ENCODE peak calls at places on chromosomes 13 and 19, in five cellular contexts. One of them, this sample, is unnamed. For H3K4me1, the result is how much of the 10 kb centered on the place peaks cover.

GRCh38 chr13:79681069-79681468 is 200.1 kb downstream of the NDFIP2 start:
- DNase-seq in A549: no peak
- DNase-seq in effector memory CD4-positive, alpha-beta T cell: no peak
- DNase-seq in upper lobe of right lung: no peak
- DNase-seq in SJSA1: no peak
- DNase-seq in this sample: peak

GRCh38 chr13:54536112-54536511 is 1507.5 kb downstream of the OLFM4 start:
- DNase-seq in upper lobe of right lung: no peak
- DNase-seq in effector memory CD4-positive, alpha-beta T cell: no peak
- DNase-seq in SJSA1: no peak
- DNase-seq in A549: no peak
- DNase-seq in this sample: no peak

GRCh38 chr13:114237415-114238112 is 2.9 kb downstream of the CDC16 start:
- DNase-seq in SJSA1: no peak
- DNase-seq in effector memory CD4-positive, alpha-beta T cell: no peak
- DNase-seq in A549: no peak
- DNase-seq in upper lobe of right lung: no peak
- DNase-seq in this sample: no peak

GRCh38 chr13:38624822-38625221 is 62.1 kb upstream of the FREM2 start:
- DNase-seq in SJSA1: no peak
- DNase-seq in upper lobe of right lung: no peak
- DNase-seq in effector memory CD4-positive, alpha-beta T cell: no peak
- DNase-seq in A549: no peak
- DNase-seq in this sample: no peak

GRCh38 chr19:23531976-23532375 is 136.7 kb upstream of the ZNF91 start:
- DNase-seq in upper lobe of right lung: no peak
- DNase-seq in effector memory CD4-positive, alpha-beta T cell: no peak
- DNase-seq in SJSA1: no peak
- DNase-seq in A549: no peak
- DNase-seq in this sample: no peak

GRCh38 chr19:42189133-42189532 is 28.3 kb downstream of the DEDD2 start:
- DNase-seq in upper lobe of right lung: no peak
- DNase-seq in effector memory CD4-positive, alpha-beta T cell: no peak
- DNase-seq in SJSA1: no peak
- DNase-seq in A549: no peak
- DNase-seq in this sample: no peak

GRCh38 chr13:30844548-30845296 is 61.3 kb upstream of the MEDAG start:
- DNase-seq in SJSA1: no peak
- DNase-seq in upper lobe of right lung: no peak
- DNase-seq in A549: no peak
- DNase-seq in effector memory CD4-positive, alpha-beta T cell: no peak
- DNase-seq in this sample: no peak

GRCh38 chr19:35609881-35610353 is 2.6 kb upstream of the HAUS5 start:
- DNase-seq in SJSA1: no peak
- DNase-seq in effector memory CD4-positive, alpha-beta T cell: no peak
- DNase-seq in upper lobe of right lung: no peak
- DNase-seq in A549: no peak
- DNase-seq in this sample: no peak

GRCh38 chr13:23905766-23906165 is 8.5 kb upstream of the C1QTNF9B start:
- DNase-seq in effector memory CD4-positive, alpha-beta T cell: no peak
- DNase-seq in upper lobe of right lung: no peak
- DNase-seq in SJSA1: no peak
- DNase-seq in A549: no peak
- DNase-seq in this sample: no peak

GRCh38 chr19:46368116-46368515 is 21.2 kb downstream of the PPP5C start:
- DNase-seq in A549: no peak
- DNase-seq in SJSA1: no peak
- DNase-seq in upper lobe of right lung: peak
- DNase-seq in effector memory CD4-positive, alpha-beta T cell: no peak
- DNase-seq in this sample: no peak

GRCh38 chr19:16540948-16541347 is 1.3 kb downstream of the CHERP start:
- DNase-seq in A549: no peak
- DNase-seq in SJSA1: no peak
- DNase-seq in effector memory CD4-positive, alpha-beta T cell: no peak
- DNase-seq in upper lobe of right lung: no peak
- DNase-seq in this sample: no peak

GRCh38 chr13:26604784-26605183 is 47.3 kb downstream of the WASF3 start:
- DNase-seq in A549: no peak
- DNase-seq in upper lobe of right lung: no peak
- DNase-seq in SJSA1: no peak
- DNase-seq in effector memory CD4-positive, alpha-beta T cell: no peak
- DNase-seq in this sample: no peak

GRCh38 chr19:43504426-43505185 is at the start of gene PHLDB3:
- DNase-seq in effector memory CD4-positive, alpha-beta T cell: no peak
- DNase-seq in A549: no peak
- DNase-seq in SJSA1: no peak
- DNase-seq in upper lobe of right lung: peak
- DNase-seq in this sample: no peak

GRCh38 chr19:13072206-13072898 is 30.3 kb downstream of the LYL1 start:
- DNase-seq in effector memory CD4-positive, alpha-beta T cell: no peak
- DNase-seq in SJSA1: no peak
- DNase-seq in A549: no peak
- DNase-seq in upper lobe of right lung: no peak
- DNase-seq in this sample: no peak

GRCh38 chr13:49057176-49057575 is 81.5 kb downstream of the FNDC3A start:
- DNase-seq in A549: no peak
- DNase-seq in SJSA1: no peak
- DNase-seq in effector memory CD4-positive, alpha-beta T cell: no peak
- DNase-seq in upper lobe of right lung: no peak
- DNase-seq in this sample: no peak

GRCh38 chr13:39870197-39870746 is 214.8 kb downstream of the COG6 start:
- DNase-seq in A549: no peak
- DNase-seq in upper lobe of right lung: no peak
- DNase-seq in SJSA1: no peak
- DNase-seq in effector memory CD4-positive, alpha-beta T cell: no peak
- DNase-seq in this sample: no peak

GRCh38 chr13:43489168-43489730 is 297.5 kb downstream of the ENOX1 start:
- DNase-seq in effector memory CD4-positive, alpha-beta T cell: no peak
- DNase-seq in A549: no peak
- DNase-seq in upper lobe of right lung: no peak
- DNase-seq in SJSA1: no peak
- DNase-seq in this sample: no peak

GRCh38 chr13:64276232-64276631 is 2860.6 kb upstream of the PCDH20 start:
- DNase-seq in effector memory CD4-positive, alpha-beta T cell: no peak
- DNase-seq in A549: no peak
- DNase-seq in SJSA1: no peak
- DNase-seq in upper lobe of right lung: no peak
- DNase-seq in this sample: no peak

GRCh38 chr13:91406619-91407018 is 8.2 kb downstream of the GPC5 start:
- DNase-seq in A549: peak
- DNase-seq in SJSA1: peak
- DNase-seq in effector memory CD4-positive, alpha-beta T cell: no peak
- DNase-seq in upper lobe of right lung: no peak
- DNase-seq in this sample: no peak

GRCh38 chr19:45273532-45273877 is 22.4 kb downstream of the MARK4 start:
- DNase-seq in A549: no peak
- DNase-seq in SJSA1: no peak
- DNase-seq in upper lobe of right lung: no peak
- DNase-seq in effector memory CD4-positive, alpha-beta T cell: no peak
- DNase-seq in this sample: no peak

GRCh38 chr13:79869326-79869725 is 388.4 kb downstream of the NDFIP2 start:
- DNase-seq in upper lobe of right lung: no peak
- DNase-seq in effector memory CD4-positive, alpha-beta T cell: no peak
- DNase-seq in A549: no peak
- DNase-seq in SJSA1: peak
- DNase-seq in this sample: peak

GRCh38 chr19:57803594-57804325 is 11.0 kb downstream of the ZNF552 start:
- DNase-seq in SJSA1: peak
- DNase-seq in effector memory CD4-positive, alpha-beta T cell: no peak
- DNase-seq in A549: no peak
- DNase-seq in upper lobe of right lung: peak
- DNase-seq in this sample: peak

GRCh38 chr19:21483589-21484170 is 21.7 kb upstream of the ZNF429 start:
- DNase-seq in SJSA1: no peak
- DNase-seq in A549: no peak
- DNase-seq in upper lobe of right lung: peak
- DNase-seq in effector memory CD4-positive, alpha-beta T cell: peak
- DNase-seq in this sample: no peak

GRCh38 chr13:98461525-98462240 is 115.2 kb downstream of the STK24 start:
- DNase-seq in effector memory CD4-positive, alpha-beta T cell: no peak
- DNase-seq in A549: no peak
- DNase-seq in SJSA1: no peak
- DNase-seq in upper lobe of right lung: peak
- DNase-seq in this sample: no peak

GRCh38 chr19:9914001-9914314 is 22.4 kb downstream of the OLFM2 start:
- DNase-seq in effector memory CD4-positive, alpha-beta T cell: no peak
- DNase-seq in upper lobe of right lung: no peak
- DNase-seq in SJSA1: no peak
- DNase-seq in A549: peak
- DNase-seq in this sample: no peak

GRCh38 chr19:22832031-22832762 is at the start of gene ZNF723:
- DNase-seq in effector memory CD4-positive, alpha-beta T cell: no peak
- DNase-seq in upper lobe of right lung: no peak
- DNase-seq in A549: no peak
- DNase-seq in SJSA1: no peak
- DNase-seq in this sample: no peak

GRCh38 chr13:30720470-30720869 is 14.9 kb upstream of the ALOX5AP start:
- DNase-seq in upper lobe of right lung: no peak
- DNase-seq in effector memory CD4-positive, alpha-beta T cell: no peak
- DNase-seq in A549: no peak
- DNase-seq in SJSA1: no peak
- DNase-seq in this sample: no peak

GRCh38 chr19:54014920-54015560 is 23.6 kb downstream of the CACNG6 start:
- DNase-seq in upper lobe of right lung: no peak
- DNase-seq in SJSA1: no peak
- DNase-seq in A549: no peak
- DNase-seq in effector memory CD4-positive, alpha-beta T cell: no peak
- DNase-seq in this sample: no peak

GRCh38 chr19:55255618-55256423 is 3.0 kb downstream of the PPP6R1 start:
- DNase-seq in SJSA1: no peak
- DNase-seq in A549: peak
- DNase-seq in upper lobe of right lung: no peak
- DNase-seq in effector memory CD4-positive, alpha-beta T cell: peak
- DNase-seq in this sample: no peak

GRCh38 chr19:44356383-44357111 is at the start of gene ZNF112:
- DNase-seq in A549: peak
- DNase-seq in upper lobe of right lung: peak
- DNase-seq in SJSA1: peak
- DNase-seq in effector memory CD4-positive, alpha-beta T cell: no peak
- DNase-seq in this sample: peak

GRCh38 chr13:102901615-102902305 is 55.9 kb downstream of the ERCC5 start:
- DNase-seq in upper lobe of right lung: no peak
- DNase-seq in A549: no peak
- DNase-seq in effector memory CD4-positive, alpha-beta T cell: no peak
- DNase-seq in SJSA1: no peak
- DNase-seq in this sample: peak

GRCh38 chr13:42355118-42355840 is 83.3 kb downstream of the AKAP11 start:
- DNase-seq in SJSA1: no peak
- DNase-seq in A549: no peak
- DNase-seq in effector memory CD4-positive, alpha-beta T cell: peak
- DNase-seq in upper lobe of right lung: no peak
- DNase-seq in this sample: no peak

GRCh38 chr13:73513751-73514150 is 454.9 kb downstream of the KLF5 start:
- DNase-seq in A549: no peak
- DNase-seq in SJSA1: no peak
- DNase-seq in effector memory CD4-positive, alpha-beta T cell: no peak
- DNase-seq in upper lobe of right lung: no peak
- DNase-seq in this sample: peak

GRCh38 chr19:50877338-50877737 is 4.1 kb downstream of the KLK2 start:
- DNase-seq in upper lobe of right lung: no peak
- DNase-seq in effector memory CD4-positive, alpha-beta T cell: no peak
- DNase-seq in A549: no peak
- DNase-seq in SJSA1: no peak
- DNase-seq in this sample: no peak

GRCh38 chr19:2330632-2331284 is 2.3 kb downstream of the SPPL2B start:
- DNase-seq in SJSA1: no peak
- DNase-seq in A549: no peak
- DNase-seq in effector memory CD4-positive, alpha-beta T cell: no peak
- DNase-seq in upper lobe of right lung: no peak
- DNase-seq in this sample: no peak

GRCh38 chr19:2333027-2333806 is 4.7 kb downstream of the SPPL2B start:
- DNase-seq in SJSA1: no peak
- DNase-seq in effector memory CD4-positive, alpha-beta T cell: no peak
- DNase-seq in A549: no peak
- DNase-seq in upper lobe of right lung: no peak
- DNase-seq in this sample: no peak

GRCh38 chr19:2330255-2330631 is 1.8 kb downstream of the SPPL2B start:
- DNase-seq in A549: no peak
- DNase-seq in upper lobe of right lung: no peak
- DNase-seq in SJSA1: no peak
- DNase-seq in effector memory CD4-positive, alpha-beta T cell: no peak
- DNase-seq in this sample: no peak

GRCh38 chr19:2332341-2333026 is 4.0 kb downstream of the SPPL2B start:
- DNase-seq in SJSA1: no peak
- DNase-seq in effector memory CD4-positive, alpha-beta T cell: peak
- DNase-seq in upper lobe of right lung: no peak
- DNase-seq in A549: no peak
- DNase-seq in this sample: no peak

GRCh38 chr19:2331601-2332246 is 3.2 kb downstream of the SPPL2B start:
- DNase-seq in effector memory CD4-positive, alpha-beta T cell: no peak
- DNase-seq in SJSA1: no peak
- DNase-seq in A549: no peak
- DNase-seq in upper lobe of right lung: no peak
- DNase-seq in this sample: no peak
- H3K4me1 ChIP-seq in effector memory CD4-positive, alpha-beta T cell: under half
- H3K4me1 ChIP-seq in SJSA1: under half
- H3K4me1 ChIP-seq in A549: under half
- H3K4me1 ChIP-seq in upper lobe of right lung: under half
- H3K4me1 ChIP-seq in this sample: under half

GRCh38 chr19:14603990-14604387 is 21.1 kb downstream of the CLEC17A start:
- DNase-seq in upper lobe of right lung: no peak
- DNase-seq in A549: no peak
- DNase-seq in SJSA1: no peak
- DNase-seq in effector memory CD4-positive, alpha-beta T cell: no peak
- DNase-seq in this sample: no peak
- H3K27ac ChIP-seq in upper lobe of right lung: no peak
- H3K27ac ChIP-seq in A549: no peak
- H3K27ac ChIP-seq in SJSA1: no peak
- H3K27ac ChIP-seq in effector memory CD4-positive, alpha-beta T cell: no peak
- H3K27ac ChIP-seq in this sample: no peak

DNA sequence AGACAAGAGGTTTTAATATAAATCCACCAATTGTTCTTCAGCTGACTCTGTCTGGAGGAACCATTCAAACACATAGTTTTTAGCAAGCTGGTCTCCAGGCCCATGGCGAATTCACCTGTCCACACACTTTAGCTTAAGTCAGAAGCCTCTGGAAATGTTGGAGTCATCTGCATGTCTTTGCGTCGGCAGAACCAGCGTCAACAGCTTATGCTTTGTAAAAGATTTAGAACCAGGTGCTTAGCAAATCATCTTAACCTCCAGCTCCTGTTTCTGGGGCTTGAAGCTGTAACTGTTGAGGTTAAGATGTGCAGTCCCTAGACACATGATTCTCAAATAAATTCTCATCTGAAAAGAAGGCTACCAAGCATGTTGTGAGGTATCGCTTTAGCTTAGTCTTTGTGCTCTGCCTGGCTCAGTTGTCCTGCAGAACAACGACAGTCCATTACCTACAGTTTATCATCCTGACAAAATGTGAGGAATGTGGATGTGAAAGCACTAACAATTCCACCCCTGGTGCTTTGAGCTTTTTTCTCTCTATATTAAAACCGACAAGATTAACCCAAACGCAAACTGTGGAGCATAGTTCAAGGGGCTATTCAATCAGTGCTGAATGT is 4.4 kb downstream of the EFNB2 start:
- DNase-seq in SJSA1: no peak
- DNase-seq in upper lobe of right lung: no peak
- DNase-seq in effector memory CD4-positive, alpha-beta T cell: no peak
- DNase-seq in A549: no peak
- DNase-seq in this sample: no peak
- H3K4me1 ChIP-seq in SJSA1: under half
- H3K4me1 ChIP-seq in upper lobe of right lung: under half
- H3K4me1 ChIP-seq in effector memory CD4-positive, alpha-beta T cell: under half
- H3K4me1 ChIP-seq in A549: under half
- H3K4me1 ChIP-seq in this sample: under half

GRCh38 chr13:106526748-106527488 is 8.5 kb downstream of the EFNB2 start:
- DNase-seq in effector memory CD4-positive, alpha-beta T cell: no peak
- DNase-seq in A549: no peak
- DNase-seq in SJSA1: no peak
- DNase-seq in upper lobe of right lung: no peak
- DNase-seq in this sample: no peak
- H3K27ac ChIP-seq in effector memory CD4-positive, alpha-beta T cell: no peak
- H3K27ac ChIP-seq in A549: no peak
- H3K27ac ChIP-seq in SJSA1: no peak
- H3K27ac ChIP-seq in upper lobe of right lung: no peak
- H3K27ac ChIP-seq in this sample: no peak